ENCODE peak calls at places on chromosomes 4 and X, in ten cellular contexts. P is left ventricle myocardium superior; L is fibroblast of mammary gland; K is activated CD4-positive, alpha-beta T cell treated with anti-CD3 and anti-CD28 coated beads, Interleukin-2, amount 50 U/mL, for 1 hour; G is NB4; E is memory B cell; Z is progenitor cell of endocrine pancreas; S is HEK293T; T is cardiac muscle cell; Q is effector memory CD4-positive, alpha-beta T cell. U is an unnamed sample.
A peak's percentile ranks its signal among the peaks of the same experiment; 100 is the strongest.

GRCh38 chrX:9539611-9540387 is 74.9 kb downstream of the TBL1X start:
- DNase-seq in P (no peak), L (no peak), K (no peak), G (peak; percentile 52), E (no peak), Z (no peak), S (no peak), T (no peak), Q (no peak), U (no peak)

GRCh38 chrX:139692908-139693307 is 15.1 kb downstream of the MCF2 start:
- DNase-seq in P (no peak), L (no peak), K (no peak), G (no peak), E (no peak), Z (no peak), S (no peak), T (no peak), Q (no peak), U (no peak)

GRCh38 chr4:106869551-106869950 is 166.6 kb downstream of the DKK2 start:
- DNase-seq in P (no peak), L (peak; percentile 65), K (no peak), G (no peak), E (no peak), Z (no peak), S (no peak), T (no peak), Q (no peak), U (no peak)

GRCh38 chr4:145130788-145131398 is 32.8 kb downstream of the ABCE1 start:
- DNase-seq in P (no peak), L (peak; percentile 81), K (no peak), G (peak; percentile 6), E (no peak), Z (no peak), S (no peak), T (no peak), Q (no peak), U (no peak)

GRCh38 chr4:106615961-106616360 is 247.4 kb upstream of the GIMD1 start:
- DNase-seq in P (no peak), L (peak; percentile 24), K (no peak), G (no peak), E (no peak), Z (no peak), S (no peak), T (no peak), Q (no peak), U (no peak)

GRCh38 chr4:14218641-14219040 is 591.1 kb upstream of the BOD1L1 start:
- DNase-seq in P (no peak), L (no peak), K (no peak), G (no peak), E (no peak), Z (no peak), S (no peak), T (no peak), Q (no peak), U (no peak)

GRCh38 chrX:134631404-134632346 is 26.6 kb downstream of the PLAC1 start:
- DNase-seq in P (no peak), L (peak; percentile 83), K (no peak), G (no peak), E (no peak), Z (no peak), S (no peak), T (no peak), Q (no peak), U (no peak)

GRCh38 chr4:159162576-159162975 is 59.7 kb downstream of the RAPGEF2 start:
- DNase-seq in P (no peak), L (no peak), K (no peak), G (no peak), E (no peak), Z (no peak), S (no peak), T (no peak), Q (no peak), U (no peak)

GRCh38 chr4:6944311-6945051 is 34.9 kb downstream of the TBC1D14 start:
- DNase-seq in P (no peak), L (no peak), K (no peak), G (no peak), E (no peak), Z (no peak), S (no peak), T (no peak), Q (no peak), U (no peak)